ENCODE peak calls at places on chromosomes 13 and 19, in seven cellular contexts. One of them, this sample, is unnamed. For H3K4me1, the result is how much of the 10 kb centered on the place peaks cover.

GRCh38 chr13:98108330-98108729 is 34.6 kb upstream of the FARP1 start:
- DNase-seq in endodermal cell: no peak
- DNase-seq in fibroblast of lung: no peak
- DNase-seq in astrocyte: peak
- DNase-seq in neural progenitor cell: no peak
- DNase-seq in keratinocyte: no peak
- DNase-seq in IMR-90: peak
- DNase-seq in this sample: no peak

GRCh38 chr13:101784313-101784712 is 331.8 kb downstream of the ITGBL1 start:
- DNase-seq in neural progenitor cell: no peak
- DNase-seq in endodermal cell: no peak
- DNase-seq in keratinocyte: no peak
- DNase-seq in astrocyte: no peak
- DNase-seq in IMR-90: no peak
- DNase-seq in fibroblast of lung: no peak
- DNase-seq in this sample: no peak

GRCh38 chr19:42290523-42291436 is 11.2 kb upstream of the PRR19 start:
- DNase-seq in keratinocyte: no peak
- DNase-seq in astrocyte: no peak
- DNase-seq in endodermal cell: peak
- DNase-seq in IMR-90: no peak
- DNase-seq in neural progenitor cell: peak
- DNase-seq in fibroblast of lung: no peak
- DNase-seq in this sample: peak

GRCh38 chr19:40348961-40349507 is 539 bp downstream of the PLD3 start:
- DNase-seq in IMR-90: peak
- DNase-seq in fibroblast of lung: peak
- DNase-seq in keratinocyte: no peak
- DNase-seq in endodermal cell: peak
- DNase-seq in neural progenitor cell: peak
- DNase-seq in astrocyte: peak
- DNase-seq in this sample: no peak

GRCh38 chr19:20611866-20612265 is 46.3 kb upstream of the ZNF737 start:
- DNase-seq in fibroblast of lung: no peak
- DNase-seq in IMR-90: no peak
- DNase-seq in neural progenitor cell: no peak
- DNase-seq in keratinocyte: no peak
- DNase-seq in endodermal cell: no peak
- DNase-seq in astrocyte: no peak
- DNase-seq in this sample: peak

GRCh38 chr13:95698047-95698749 is 21.3 kb downstream of the DNAJC3 start:
- DNase-seq in endodermal cell: no peak
- DNase-seq in keratinocyte: no peak
- DNase-seq in astrocyte: no peak
- DNase-seq in IMR-90: peak
- DNase-seq in neural progenitor cell: no peak
- DNase-seq in fibroblast of lung: no peak
- DNase-seq in this sample: no peak

GRCh38 chr19:39262496-39262895 is 5.7 kb upstream of the IFNL2 start:
- DNase-seq in neural progenitor cell: no peak
- DNase-seq in endodermal cell: no peak
- DNase-seq in astrocyte: no peak
- DNase-seq in fibroblast of lung: no peak
- DNase-seq in keratinocyte: no peak
- DNase-seq in IMR-90: no peak
- DNase-seq in this sample: no peak

GRCh38 chr19:56769650-56770049 is 70.9 kb downstream of the PEG3 start:
- DNase-seq in fibroblast of lung: no peak
- DNase-seq in astrocyte: no peak
- DNase-seq in IMR-90: no peak
- DNase-seq in endodermal cell: no peak
- DNase-seq in keratinocyte: no peak
- DNase-seq in neural progenitor cell: no peak
- DNase-seq in this sample: no peak

GRCh38 chr19:1651548-1652394 is 644 bp downstream of the TCF3 start:
- DNase-seq in keratinocyte: no peak
- DNase-seq in astrocyte: no peak
- DNase-seq in fibroblast of lung: peak
- DNase-seq in endodermal cell: no peak
- DNase-seq in IMR-90: peak
- DNase-seq in neural progenitor cell: peak
- DNase-seq in this sample: peak

GRCh38 chr19:49512970-49513745 is 697 bp downstream of the FCGRT start:
- DNase-seq in keratinocyte: no peak
- DNase-seq in astrocyte: no peak
- DNase-seq in endodermal cell: peak
- DNase-seq in IMR-90: no peak
- DNase-seq in fibroblast of lung: no peak
- DNase-seq in neural progenitor cell: peak
- DNase-seq in this sample: no peak

GRCh38 chr19:6333439-6333838 is at the start of gene ACER1:
- DNase-seq in IMR-90: no peak
- DNase-seq in keratinocyte: no peak
- DNase-seq in endodermal cell: no peak
- DNase-seq in fibroblast of lung: no peak
- DNase-seq in astrocyte: no peak
- DNase-seq in neural progenitor cell: no peak
- DNase-seq in this sample: no peak

GRCh38 chr13:30681489-30682242 is 53.7 kb upstream of the ALOX5AP start:
- DNase-seq in fibroblast of lung: peak
- DNase-seq in IMR-90: peak
- DNase-seq in keratinocyte: no peak
- DNase-seq in astrocyte: peak
- DNase-seq in neural progenitor cell: no peak
- DNase-seq in endodermal cell: no peak
- DNase-seq in this sample: no peak

GRCh38 chr13:68257111-68257842 is 1027.1 kb upstream of the PCDH9 start:
- DNase-seq in neural progenitor cell: no peak
- DNase-seq in fibroblast of lung: peak
- DNase-seq in endodermal cell: no peak
- DNase-seq in astrocyte: no peak
- DNase-seq in IMR-90: no peak
- DNase-seq in keratinocyte: no peak
- DNase-seq in this sample: no peak

GRCh38 chr13:65461590-65461989 is 1768.5 kb downstream of the PCDH9 start:
- DNase-seq in astrocyte: peak
- DNase-seq in endodermal cell: no peak
- DNase-seq in fibroblast of lung: peak
- DNase-seq in IMR-90: peak
- DNase-seq in neural progenitor cell: no peak
- DNase-seq in keratinocyte: no peak
- DNase-seq in this sample: no peak

GRCh38 chr13:52713894-52714293 is 25.7 kb downstream of the CNMD start:
- DNase-seq in fibroblast of lung: no peak
- DNase-seq in neural progenitor cell: no peak
- DNase-seq in endodermal cell: no peak
- DNase-seq in IMR-90: no peak
- DNase-seq in keratinocyte: no peak
- DNase-seq in astrocyte: no peak
- DNase-seq in this sample: no peak

GRCh38 chr19:30303131-30303654 is 69.0 kb upstream of the ZNF536 start:
- DNase-seq in endodermal cell: no peak
- DNase-seq in fibroblast of lung: no peak
- DNase-seq in astrocyte: no peak
- DNase-seq in IMR-90: no peak
- DNase-seq in keratinocyte: no peak
- DNase-seq in neural progenitor cell: no peak
- DNase-seq in this sample: no peak

GRCh38 chr19:14112051-14112808 is 5.3 kb downstream of the PRKACA start:
- DNase-seq in astrocyte: no peak
- DNase-seq in keratinocyte: no peak
- DNase-seq in fibroblast of lung: no peak
- DNase-seq in neural progenitor cell: no peak
- DNase-seq in endodermal cell: no peak
- DNase-seq in IMR-90: no peak
- DNase-seq in this sample: no peak

GRCh38 chr19:14114439-14114838 is 3.1 kb downstream of the PRKACA start:
- DNase-seq in endodermal cell: no peak
- DNase-seq in IMR-90: no peak
- DNase-seq in fibroblast of lung: no peak
- DNase-seq in neural progenitor cell: no peak
- DNase-seq in astrocyte: no peak
- DNase-seq in keratinocyte: no peak
- DNase-seq in this sample: no peak

GRCh38 chr19:14114854-14115253 is 2.7 kb downstream of the PRKACA start:
- DNase-seq in endodermal cell: peak
- DNase-seq in neural progenitor cell: peak
- DNase-seq in keratinocyte: no peak
- DNase-seq in astrocyte: no peak
- DNase-seq in IMR-90: no peak
- DNase-seq in fibroblast of lung: no peak
- DNase-seq in this sample: peak

GRCh38 chr19:14112809-14113385 is 4.7 kb downstream of the PRKACA start:
- DNase-seq in endodermal cell: no peak
- DNase-seq in fibroblast of lung: no peak
- DNase-seq in neural progenitor cell: no peak
- DNase-seq in keratinocyte: no peak
- DNase-seq in astrocyte: no peak
- DNase-seq in IMR-90: no peak
- DNase-seq in this sample: no peak

GRCh38 chr19:14113762-14114414 is 3.7 kb downstream of the PRKACA start:
- DNase-seq in fibroblast of lung: no peak
- DNase-seq in IMR-90: no peak
- DNase-seq in endodermal cell: peak
- DNase-seq in neural progenitor cell: no peak
- DNase-seq in astrocyte: no peak
- DNase-seq in keratinocyte: no peak
- DNase-seq in this sample: peak
- H3K9ac ChIP-seq in fibroblast of lung: no peak
- H3K9ac ChIP-seq in IMR-90: no peak
- H3K9ac ChIP-seq in endodermal cell: no peak
- H3K9ac ChIP-seq in neural progenitor cell: no peak
- H3K9ac ChIP-seq in astrocyte: peak
- H3K9ac ChIP-seq in keratinocyte: no peak
- H3K9ac ChIP-seq in this sample: no peak

GRCh38 chr13:72199640-72200039 is 332.6 kb upstream of the DACH1 start:
- DNase-seq in keratinocyte: no peak
- DNase-seq in neural progenitor cell: no peak
- DNase-seq in astrocyte: no peak
- DNase-seq in endodermal cell: no peak
- DNase-seq in IMR-90: no peak
- DNase-seq in fibroblast of lung: no peak
- DNase-seq in this sample: no peak

GRCh38 chr13:72198042-72198441 is 331.0 kb upstream of the DACH1 start:
- DNase-seq in neural progenitor cell: no peak
- DNase-seq in fibroblast of lung: no peak
- DNase-seq in IMR-90: no peak
- DNase-seq in astrocyte: no peak
- DNase-seq in endodermal cell: no peak
- DNase-seq in keratinocyte: no peak
- DNase-seq in this sample: no peak

GRCh38 chr13:72194531-72194930 is 327.5 kb upstream of the DACH1 start:
- DNase-seq in endodermal cell: no peak
- DNase-seq in neural progenitor cell: no peak
- DNase-seq in astrocyte: no peak
- DNase-seq in keratinocyte: no peak
- DNase-seq in IMR-90: no peak
- DNase-seq in fibroblast of lung: no peak
- DNase-seq in this sample: no peak

GRCh38 chr13:72198967-72199601 is 332.1 kb upstream of the DACH1 start:
- DNase-seq in keratinocyte: no peak
- DNase-seq in neural progenitor cell: no peak
- DNase-seq in fibroblast of lung: no peak
- DNase-seq in IMR-90: no peak
- DNase-seq in endodermal cell: no peak
- DNase-seq in astrocyte: no peak
- DNase-seq in this sample: no peak

GRCh38 chr13:72195044-72195704 is 328.2 kb upstream of the DACH1 start:
- DNase-seq in keratinocyte: no peak
- DNase-seq in fibroblast of lung: no peak
- DNase-seq in endodermal cell: no peak
- DNase-seq in astrocyte: no peak
- DNase-seq in neural progenitor cell: no peak
- DNase-seq in IMR-90: no peak
- DNase-seq in this sample: no peak
- H3K4me1 ChIP-seq in keratinocyte: under half
- H3K4me1 ChIP-seq in fibroblast of lung: under half
- H3K4me1 ChIP-seq in endodermal cell: under half
- H3K4me1 ChIP-seq in astrocyte: under half
- H3K4me1 ChIP-seq in neural progenitor cell: under half
- H3K4me1 ChIP-seq in IMR-90: under half
- H3K4me1 ChIP-seq in this sample: under half

GRCh38 chr19:58153386-58153785 is 2.8 kb upstream of the ZNF329 start:
- DNase-seq in keratinocyte: no peak
- DNase-seq in neural progenitor cell: no peak
- DNase-seq in IMR-90: no peak
- DNase-seq in astrocyte: no peak
- DNase-seq in fibroblast of lung: no peak
- DNase-seq in endodermal cell: no peak
- DNase-seq in this sample: no peak

GRCh38 chr19:58145849-58146248 is 4.7 kb downstream of the ZNF329 start:
- DNase-seq in endodermal cell: no peak
- DNase-seq in neural progenitor cell: no peak
- DNase-seq in keratinocyte: no peak
- DNase-seq in IMR-90: no peak
- DNase-seq in astrocyte: no peak
- DNase-seq in fibroblast of lung: no peak
- DNase-seq in this sample: no peak

GRCh38 chr19:58154679-58155648 is 4.4 kb upstream of the ZNF329 start:
- DNase-seq in fibroblast of lung: peak
- DNase-seq in IMR-90: peak
- DNase-seq in neural progenitor cell: peak
- DNase-seq in astrocyte: peak
- DNase-seq in keratinocyte: peak
- DNase-seq in endodermal cell: peak
- DNase-seq in this sample: peak

GRCh38 chr19:58154287-58154678 is 3.7 kb upstream of the ZNF329 start:
- DNase-seq in fibroblast of lung: peak
- DNase-seq in IMR-90: peak
- DNase-seq in neural progenitor cell: peak
- DNase-seq in endodermal cell: no peak
- DNase-seq in astrocyte: peak
- DNase-seq in keratinocyte: no peak
- DNase-seq in this sample: no peak

DNA sequence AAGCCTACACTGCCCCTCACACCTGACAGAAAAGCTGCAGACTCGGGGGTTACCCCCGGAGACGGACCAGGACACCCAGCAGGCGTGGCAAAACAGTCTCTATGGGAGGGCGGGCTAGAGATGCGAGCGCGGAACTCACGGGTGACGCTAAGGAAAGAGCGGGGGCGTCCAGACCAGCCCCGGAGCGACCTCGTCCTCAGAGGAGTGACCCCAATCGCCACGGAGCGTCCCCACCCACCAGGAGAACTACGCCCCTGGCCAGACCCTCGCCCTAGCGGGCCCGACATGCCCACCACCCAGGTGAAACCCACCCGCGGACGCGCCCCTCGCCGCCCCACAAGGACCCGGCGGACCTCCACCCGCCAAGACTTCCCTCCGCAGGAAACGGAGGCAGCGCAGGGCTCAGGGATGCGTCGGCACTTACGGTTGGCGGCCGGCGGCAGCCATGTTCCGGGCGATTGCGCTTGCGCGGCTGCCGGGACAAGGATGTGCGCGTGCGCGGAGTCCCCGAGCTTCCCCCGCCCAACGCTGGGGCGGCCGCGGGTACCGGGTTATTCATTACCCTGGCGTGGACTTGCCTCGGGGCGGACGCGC is at the start of gene ZNF329:
- DNase-seq in keratinocyte: peak
- DNase-seq in IMR-90: peak
- DNase-seq in astrocyte: peak
- DNase-seq in fibroblast of lung: peak
- DNase-seq in neural progenitor cell: peak
- DNase-seq in endodermal cell: peak
- DNase-seq in this sample: peak
- TF ChIP-seq CTCF in keratinocyte: no peak
- TF ChIP-seq CTCF in IMR-90: no peak
- TF ChIP-seq CTCF in astrocyte: no peak
- TF ChIP-seq CTCF in fibroblast of lung: no peak
- TF ChIP-seq CTCF in neural progenitor cell: no peak
- TF ChIP-seq CTCF in endodermal cell: no peak
- TF ChIP-seq CTCF in this sample: no peak

GRCh38 chr19:55300821-55301458 is 17.1 kb downstream of the BRSK1 start:
- DNase-seq in IMR-90: no peak
- DNase-seq in astrocyte: no peak
- DNase-seq in neural progenitor cell: peak
- DNase-seq in keratinocyte: no peak
- DNase-seq in fibroblast of lung: no peak
- DNase-seq in endodermal cell: peak
- DNase-seq in this sample: no peak
- H3K9ac ChIP-seq in IMR-90: no peak
- H3K9ac ChIP-seq in astrocyte: peak
- H3K9ac ChIP-seq in neural progenitor cell: no peak
- H3K9ac ChIP-seq in keratinocyte: no peak
- H3K9ac ChIP-seq in fibroblast of lung: no peak
- H3K9ac ChIP-seq in endodermal cell: no peak
- H3K9ac ChIP-seq in this sample: peak